ENCODE peak calls at places on chromosomes 16 and 17, in seven cellular contexts. K is transverse colon, I is gastrocnemius medialis, H is heart left ventricle, V is tibial nerve, U is IMR-90, P is breast epithelium. T is an unnamed sample.

GRCh38 chr16:19169081-19169639 is 1.1 kb downstream of the SYT17 start:
- DNase-seq in K (no peak), I (no peak), H (no peak), V (no peak), U (no peak), P (no peak), T (no peak)

GRCh38 chr16:47949276-47949675 is 206.5 kb downstream of the ABCC12 start:
- DNase-seq in K (no peak), I (no peak), H (no peak), V (no peak), U (no peak), P (no peak), T (no peak)

GRCh38 chr17:20267459-20267842 is 199.9 kb downstream of the LGALS9B start:
- DNase-seq in K (no peak), I (no peak), H (no peak), V (no peak), U (no peak), P (no peak), T (no peak)

GRCh38 chr17:19368119-19368660 is 5.7 kb upstream of the B9D1 start:
- DNase-seq in K (no peak), I (no peak), H (no peak), V (no peak), U (peak; percentile 37), P (no peak), T (no peak)

GRCh38 chr17:29760279-29760721 is 137.6 kb upstream of the CORO6 start:
- DNase-seq in K (peak; percentile 29), I (no peak), H (no peak), V (no peak), U (peak; percentile 39), P (no peak), T (no peak)

GRCh38 chr17:60545465-60546191 is 19.6 kb upstream of the APPBP2 start:
- DNase-seq in K (no peak), I (no peak), H (no peak), V (no peak), U (no peak), P (no peak), T (no peak)

GRCh38 chr16:13835357-13835756 is 84.6 kb upstream of the ERCC4 start:
- DNase-seq in K (no peak), I (no peak), H (no peak), V (no peak), U (no peak), P (no peak), T (no peak)

GRCh38 chr17:82457071-82457789 is 1.3 kb upstream of the NARF start:
- DNase-seq in K (peak; percentile 60), I (no peak), H (no peak), V (peak; percentile 39), U (no peak), P (no peak), T (no peak)

GRCh38 chr16:85720319-85720637 is 30.6 kb downstream of the C16orf74 start:
- DNase-seq in K (peak; percentile 49), I (peak; percentile 41), H (no peak), V (no peak), U (no peak), P (peak; percentile 94), T (no peak)

GRCh38 chr17:7038025-7038862 is 2.4 kb downstream of the SLC16A13 start:
- DNase-seq in K (no peak), I (no peak), H (no peak), V (no peak), U (no peak), P (no peak), T (no peak)

GRCh38 chr16:56675685-56676210 is 6.1 kb downstream of the MT1H start:
- DNase-seq in K (peak; percentile 19), I (no peak), H (no peak), V (no peak), U (no peak), P (no peak), T (peak; percentile 29)

GRCh38 chr17:49278076-49278475 is 47.5 kb upstream of the PHOSPHO1 start:
- DNase-seq in K (no peak), I (no peak), H (no peak), V (no peak), U (no peak), P (no peak), T (no peak)

GRCh38 chr17:59513934-59514841 is 51.2 kb upstream of the DHX40 start:
- DNase-seq in K (peak; percentile 78), I (peak; percentile 51), H (peak; percentile 75), V (peak; percentile 85), U (peak; percentile 45), P (peak; percentile 55), T (peak; percentile 95)

GRCh38 chr17:46071796-46072195 is 72.7 kb downstream of the STH start:
- DNase-seq in K (no peak), I (no peak), H (no peak), V (no peak), U (no peak), P (no peak), T (no peak)

GRCh38 chr17:19539040-19539399 is 5.4 kb downstream of the SLC47A1 start:
- DNase-seq in K (no peak), I (peak; percentile 87), H (no peak), V (no peak), U (no peak), P (no peak), T (peak; percentile 71)

GRCh38 chr17:39939588-39940419 is 12.3 kb downstream of the LRRC3C start:
- DNase-seq in K (no peak), I (no peak), H (peak; percentile 73), V (no peak), U (peak; percentile 98), P (no peak), T (no peak)

GRCh38 chr17:73191443-73192218 is 1.2 kb upstream of the COG1 start:
- DNase-seq in K (peak; percentile 78), I (peak; percentile 62), H (peak; percentile 57), V (peak; percentile 83), U (peak; percentile 69), P (no peak), T (peak; percentile 76)

GRCh38 chr17:53630115-53630514 is 192.6 kb upstream of the KIF2B start:
- DNase-seq in K (no peak), I (no peak), H (no peak), V (no peak), U (no peak), P (no peak), T (no peak)

DNA sequence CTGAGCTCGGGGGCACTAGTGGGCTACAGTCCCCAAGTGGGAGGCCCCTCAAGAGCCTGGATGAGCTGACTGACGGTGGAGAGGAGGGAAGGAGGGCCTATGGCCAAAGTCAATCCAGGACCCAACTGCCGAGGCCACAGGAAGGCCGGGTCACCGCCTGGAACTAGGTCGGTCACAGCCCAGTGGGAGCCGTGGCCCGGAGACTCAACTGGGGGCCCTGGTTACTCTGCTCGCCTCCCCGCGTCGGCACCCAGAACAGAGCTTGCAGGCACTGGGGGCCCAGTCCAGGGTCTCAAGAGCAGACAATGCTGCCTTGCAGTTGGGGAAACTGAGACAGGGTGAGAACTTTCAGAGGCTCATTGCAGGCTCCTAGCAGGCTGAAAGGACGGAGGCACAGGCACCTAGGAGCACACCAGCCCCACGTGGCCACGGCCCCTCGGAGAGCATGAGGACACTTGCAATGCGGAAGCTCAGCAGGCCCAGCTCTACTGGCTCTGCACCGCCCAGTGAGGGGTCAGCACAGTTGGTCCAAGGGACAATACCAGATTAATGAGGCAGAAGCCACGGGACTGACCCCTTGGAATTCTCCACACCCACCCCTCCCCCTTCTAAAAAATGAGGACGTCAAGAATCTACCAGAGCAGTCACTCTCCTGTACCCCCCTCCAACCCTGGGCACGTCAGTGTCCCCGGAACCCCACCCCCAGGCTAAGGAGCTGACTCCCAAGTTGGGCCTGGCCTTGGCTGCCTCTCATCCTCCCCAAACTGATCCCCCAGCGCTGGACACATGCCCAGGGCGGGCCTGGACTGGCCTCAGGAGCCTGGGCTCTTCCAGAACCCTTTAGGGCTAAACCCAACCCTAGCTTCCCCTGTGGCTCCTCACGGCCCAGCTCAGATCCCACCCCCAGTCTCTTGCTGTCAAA is 2.2 kb downstream of the HS3ST6 start:
- DNase-seq in K (no peak), I (no peak), H (no peak), V (no peak), U (no peak), P (no peak), T (no peak)
- H3K27me3 ChIP-seq in K (peaks cover 60% of the 10 kb centered on the region), I (peaks cover 53% of the 10 kb centered on the region), H (peaks cover 54% of the 10 kb centered on the region), V (peaks cover 76% of the 10 kb centered on the region), U (peaks cover 76% of the 10 kb centered on the region), P (no peaks in the 10 kb centered on the region), T (peaks cover 12% of the 10 kb centered on the region)

DNA sequence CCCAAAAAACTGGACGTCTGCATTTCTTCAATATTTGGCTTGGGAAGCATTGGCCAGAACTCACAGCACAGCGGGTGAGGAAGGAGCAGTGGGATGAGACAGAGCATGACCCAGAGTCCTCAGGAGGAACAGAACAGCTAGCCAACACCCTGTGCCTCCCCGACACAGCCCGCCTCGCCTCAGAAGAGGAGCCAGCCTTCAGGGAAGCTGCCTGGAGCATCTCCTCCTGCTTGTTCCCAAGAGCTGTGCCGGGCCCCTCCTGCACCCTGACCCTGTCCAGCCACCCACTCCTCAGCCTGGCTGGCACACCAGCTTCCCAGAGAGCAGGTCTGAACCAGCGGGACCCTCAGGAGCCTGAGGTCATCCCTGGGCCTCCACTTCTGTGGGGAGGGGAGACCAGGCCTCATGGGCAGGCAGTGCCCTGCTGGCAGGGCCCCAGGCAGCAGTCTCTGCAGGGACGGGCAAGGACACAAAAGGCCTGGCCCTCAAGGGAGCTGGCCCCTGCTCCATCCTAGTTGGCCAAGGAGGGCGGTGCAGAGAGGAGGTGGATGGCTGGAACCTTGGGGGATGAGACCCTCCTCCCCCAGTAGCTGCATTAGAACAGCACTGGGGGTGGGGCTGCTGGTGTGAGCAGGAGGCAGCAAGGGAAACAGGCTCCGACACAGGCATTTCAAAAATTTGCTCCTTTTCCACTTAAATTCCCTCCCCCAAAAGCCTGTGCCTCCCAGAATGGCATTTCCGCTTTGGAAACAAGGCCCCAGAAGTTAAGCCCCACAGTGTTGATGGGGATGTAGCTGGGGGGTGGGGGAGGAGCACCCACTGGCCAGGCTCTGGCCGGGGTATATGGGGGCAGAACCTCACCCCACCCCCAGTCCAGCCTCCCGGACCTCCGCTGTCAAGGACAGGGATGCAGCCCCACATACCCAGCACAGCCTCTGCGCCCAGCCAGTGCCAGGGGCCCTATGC is 1.8 kb upstream of the BCAR1 start:
- DNase-seq in K (no peak), I (peak; percentile 36), H (peak; percentile 27), V (no peak), U (peak; percentile 74), P (no peak), T (peak; percentile 80)
- H3K27ac ChIP-seq in K (peak overlapping the region; percentile 96), I (peak overlapping the region; percentile 98), H (peak overlapping the region; percentile 79), V (peak overlapping the region; percentile 97), U (peak overlapping the region; percentile 98), P (peak overlapping the region; percentile 98), T (peak overlapping the region; percentile 79)

DNA sequence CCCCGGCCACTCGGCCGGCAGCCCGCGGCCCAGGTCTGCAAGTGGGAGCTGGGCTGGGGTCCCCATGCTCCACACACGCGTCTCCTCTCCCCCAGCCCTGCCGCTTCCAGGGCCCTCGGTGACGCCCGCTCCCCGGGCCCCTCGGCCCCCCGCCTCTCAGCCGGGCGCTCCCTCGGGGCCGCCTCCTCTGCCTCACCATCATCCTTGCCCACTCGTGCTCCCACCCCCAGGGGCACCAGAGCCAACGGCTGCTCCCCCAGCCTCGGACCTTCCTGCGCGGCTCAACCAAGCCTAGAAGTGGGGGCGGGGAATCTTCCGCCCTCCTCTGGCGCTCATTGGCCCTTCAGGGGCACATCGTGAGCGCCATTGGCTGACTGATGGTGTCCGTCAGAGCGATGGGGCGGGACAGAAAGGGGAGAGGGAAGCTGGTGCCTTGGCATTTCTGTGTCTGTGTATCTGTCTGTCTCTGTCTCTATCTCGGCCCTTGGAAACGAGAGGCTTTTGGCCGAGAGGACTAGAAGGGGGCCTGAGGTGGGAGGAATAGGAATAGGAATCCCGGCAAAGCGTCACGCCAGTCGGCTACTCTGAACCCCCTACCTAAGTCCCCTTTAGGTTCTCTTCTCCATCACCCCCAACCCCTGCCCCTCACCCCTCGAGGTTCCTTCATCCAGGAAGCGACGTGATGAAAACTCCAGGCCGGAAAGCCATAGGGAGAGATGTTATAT is 88.9 kb downstream of the CDC27 start:
- DNase-seq in K (peak; percentile 96), I (peak; percentile 94), H (peak; percentile 92), V (peak; percentile 98), U (peak; percentile 84), P (peak; percentile 88), T (peak; percentile 94)
- TF ChIP-seq POLR2A in K (peak; percentile 48), I (peak; percentile 27), H (peak; percentile 75), V (peak; percentile 23), U (no peak), P (no peak), T (peak; percentile 68)

GRCh38 chr16:10183606-10183959 is 1.4 kb upstream of the GRIN2A start:
- DNase-seq in K (no peak), I (no peak), H (no peak), V (no peak), U (no peak), P (no peak), T (no peak)
- H3K27me3 ChIP-seq in K (peaks cover 62% of the 10 kb centered on the region), I (peaks cover 44% of the 10 kb centered on the region), H (peaks cover 24% of the 10 kb centered on the region), V (peaks cover 54% of the 10 kb centered on the region), U (peaks cover 5% of the 10 kb centered on the region), P (peaks cover 5% of the 10 kb centered on the region), T (peaks cover 6% of the 10 kb centered on the region)

T was measured in thyroid gland.